ENCODE peak calls at places on chromosome 14, in seven cellular contexts. J is HCT116, A is SK-N-SH, O is HepG2, X is T47D, D is GM12878, E is H1. C is an unnamed sample.

GRCh38 chr14:51663783-51664326 is 12.1 kb downstream of the FRMD6 start:
- DNase-seq in D (no peak), J (no peak), O (no peak), E (no peak), A (no peak), X (no peak), C (no peak)

GRCh38 chr14:55532645-55533309 is 47.2 kb upstream of the KTN1 start:
- DNase-seq in J (no peak), O (no peak), E (peak), D (no peak), X (peak), A (no peak), C (no peak)

GRCh38 chr14:76227450-76228050 is 75.8 kb downstream of the GPATCH2L start:
- DNase-seq in A (no peak), D (no peak), O (no peak), X (no peak), E (no peak), J (no peak), C (no peak)

GRCh38 chr14:71597289-71597920 is 334.8 kb upstream of the RGS6 start:
- DNase-seq in A (no peak), J (no peak), X (no peak), D (no peak), E (no peak), O (no peak), C (no peak)

GRCh38 chr14:23572524-23572828 is 4.9 kb upstream of the AP1G2 start:
- DNase-seq in X (no peak), E (no peak), A (no peak), D (no peak), J (no peak), O (no peak), C (no peak)

GRCh38 chr14:63759454-63759853 is 31.6 kb upstream of the SGPP1 start:
- DNase-seq in E (no peak), D (peak), A (no peak), O (no peak), X (no peak), J (no peak), C (no peak)

GRCh38 chr14:93936926-93937325 is 9.8 kb downstream of the FAM181A start:
- DNase-seq in E (no peak), D (no peak), J (no peak), O (no peak), A (no peak), X (no peak), C (no peak)

GRCh38 chr14:37546621-37547447 is 48.2 kb downstream of the FOXA1 start:
- DNase-seq in O (peak), E (no peak), D (no peak), A (no peak), X (peak), J (no peak), C (no peak)

GRCh38 chr14:88380405-88380804 is 5.1 kb upstream of the SPATA7 start:
- DNase-seq in D (no peak), J (no peak), E (no peak), O (no peak), X (peak), A (peak), C (no peak)

GRCh38 chr14:100438678-100439592 is 115.8 kb downstream of the SLC25A47 start:
- DNase-seq in J (peak), X (peak), D (no peak), A (no peak), E (no peak), O (peak), C (no peak)

GRCh38 chr14:69573841-69574265 is 818 bp downstream of the CCDC177 start:
- DNase-seq in D (no peak), A (no peak), O (no peak), X (peak), E (no peak), J (no peak), C (no peak)

GRCh38 chr14:94005324-94005723 is 8.2 kb downstream of the CCDC197 start:
- DNase-seq in E (no peak), O (no peak), A (peak), J (no peak), X (peak), D (no peak), C (peak)

GRCh38 chr14:19920021-19920657 is at the start of gene OR4K5:
- DNase-seq in E (no peak), X (no peak), O (no peak), J (no peak), D (no peak), A (no peak), C (no peak)

GRCh38 chr14:38931969-38932652 is 170.9 kb downstream of the SEC23A start:
- DNase-seq in E (no peak), X (no peak), J (no peak), O (peak), A (no peak), D (no peak), C (no peak)

GRCh38 chr14:102046337-102047278 is 40.2 kb downstream of the HSP90AA1 start:
- DNase-seq in D (no peak), A (peak), E (peak), J (peak), O (peak), X (peak), C (peak)

GRCh38 chr14:68278568-68279436 is 459.2 kb downstream of the RAD51B start:
- DNase-seq in O (peak), A (no peak), X (peak), D (no peak), J (peak), E (no peak), C (peak)

GRCh38 chr14:73850940-73851339 is 691 bp upstream of the PTGR2 start:
- DNase-seq in O (peak), J (no peak), X (peak), D (no peak), A (no peak), E (no peak), C (no peak)

GRCh38 chr14:64507376-64508156 is 3.0 kb downstream of the ZBTB1 start:
- DNase-seq in X (no peak), E (no peak), D (no peak), A (no peak), J (no peak), O (no peak), C (no peak)

GRCh38 chr14:26282578-26282977 is 315.3 kb downstream of the NOVA1 start:
- DNase-seq in E (no peak), D (no peak), A (no peak), X (no peak), J (no peak), O (no peak), C (no peak)

GRCh38 chr14:78595797-78596196 is 425.6 kb downstream of the NRXN3 start:
- DNase-seq in A (peak), D (no peak), J (no peak), E (no peak), O (no peak), X (peak), C (no peak)

GRCh38 chr14:47557894-47558293 is 117.5 kb downstream of the MDGA2 start:
- DNase-seq in X (no peak), E (no peak), O (no peak), J (no peak), D (no peak), A (no peak), C (no peak)

GRCh38 chr14:37695836-37696235 is 100.4 kb downstream of the TTC6 start:
- DNase-seq in J (no peak), E (no peak), D (no peak), A (no peak), X (no peak), O (no peak), C (no peak)

GRCh38 chr14:100132903-100133510 is 26.4 kb downstream of the DEGS2 start:
- DNase-seq in X (no peak), J (no peak), D (no peak), A (peak), E (no peak), O (no peak), C (no peak)

GRCh38 chr14:105533391-105533790 is 7.0 kb downstream of the TMEM121 start:
- DNase-seq in X (no peak), A (no peak), D (no peak), O (no peak), E (no peak), J (no peak), C (no peak)

GRCh38 chr14:67240978-67241415 is 238 bp upstream of the PALS1 start:
- DNase-seq in A (peak), O (peak), J (peak), D (peak), E (peak), X (peak), C (peak)

GRCh38 chr14:96145116-96145864 is 59.3 kb upstream of the BDKRB2 start:
- DNase-seq in A (no peak), X (no peak), D (no peak), E (no peak), O (no peak), J (no peak), C (no peak)

GRCh38 chr14:61780125-61780524 is 17.9 kb downstream of the SNAPC1 start:
- DNase-seq in J (no peak), X (no peak), D (no peak), A (no peak), O (no peak), E (no peak), C (no peak)

GRCh38 chr14:51547260-51547659 is 104.5 kb upstream of the FRMD6 start:
- DNase-seq in D (no peak), A (peak), X (peak), J (peak), O (no peak), E (no peak), C (no peak)

GRCh38 chr14:71551291-71551955 is 380.8 kb upstream of the RGS6 start:
- DNase-seq in D (no peak), A (no peak), X (peak), O (no peak), E (no peak), J (no peak), C (no peak)

GRCh38 chr14:22540811-22541360 is 48.1 kb downstream of the DAD1 start:
- DNase-seq in J (no peak), A (no peak), X (no peak), D (no peak), E (no peak), O (no peak), C (no peak)

GRCh38 chr14:71165121-71165574 is 257.9 kb downstream of the PCNX1 start:
- DNase-seq in O (no peak), A (no peak), J (no peak), X (no peak), D (no peak), E (no peak), C (no peak)

DNA sequence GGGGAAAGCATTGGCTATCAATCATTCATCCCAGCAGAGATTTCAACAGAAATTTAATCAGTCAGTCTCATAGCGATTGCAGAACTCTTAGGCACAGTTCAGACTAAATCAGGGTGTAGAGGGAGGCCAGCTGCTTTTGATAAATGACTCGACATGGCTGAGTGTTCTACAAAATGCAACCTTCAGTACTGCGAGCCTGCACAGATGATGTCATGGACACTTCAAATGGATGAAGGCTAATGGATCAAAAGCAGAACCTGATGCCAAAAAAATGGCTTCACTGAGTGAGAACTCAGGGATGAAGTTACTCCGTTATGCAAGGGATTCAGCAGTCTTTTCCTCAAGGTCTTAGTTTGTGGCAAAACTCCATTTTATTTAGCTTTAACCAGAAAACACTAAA is 167.3 kb downstream of the DACT1 start:
- DNase-seq in X (no peak), O (no peak), E (no peak), D (no peak), A (peak), J (no peak), C (no peak)
- TF ChIP-seq JUND in X (no peak), O (no peak), E (no peak), D (no peak), A (no peak), J (no peak), C (no peak)

GRCh38 chr14:84708865-84709264 is 821.1 kb upstream of the FLRT2 start:
- DNase-seq in A (no peak), D (no peak), J (no peak), X (no peak), E (no peak), O (no peak), C (no peak)
- TF ChIP-seq JUND in A (no peak), D (no peak), J (no peak), X (no peak), E (no peak), O (no peak), C (no peak)

GRCh38 chr14:44961151-44961729 is 507 bp downstream of the KLHL28 start:
- DNase-seq in J (no peak), E (no peak), O (no peak), X (peak), D (no peak), A (peak), C (peak)
- TF ChIP-seq JUND in J (no peak), E (no peak), O (no peak), X (no peak), D (no peak), A (no peak), C (no peak)

GRCh38 chr14:50047274-50047676 is 69.1 kb downstream of the VCPKMT start:
- DNase-seq in D (peak), E (no peak), J (no peak), O (peak), A (no peak), X (peak), C (no peak)
- TF ChIP-seq JUND in D (no peak), E (no peak), J (no peak), O (no peak), A (no peak), X (no peak), C (no peak)

GRCh38 chr14:103847439-103847953 is at the start of gene PPP1R13B:
- DNase-seq in E (no peak), O (peak), X (peak), A (peak), D (peak), J (peak), C (peak)
- TF ChIP-seq JUND in E (no peak), O (no peak), X (no peak), A (no peak), D (no peak), J (no peak), C (no peak)